ENCODE peak calls at places on chromosome 12, in nine cellular contexts. I, O, D, S, Y, K, B, A and U are unnamed samples.
A peak's percentile ranks its signal among the peaks of the same experiment; 100 is the strongest.

GRCh38 chr12:101018540-101018939 is 191.5 kb downstream of the SLC5A8 start:
- DNase-seq in I (no peak), O (no peak), D (peak; percentile 97), S (no peak), Y (peak; percentile 35), K (no peak), B (peak; percentile 67), A (no peak), U (no peak)

GRCh38 chr12:49693931-49694439 is 13.2 kb downstream of the FMNL3 start:
- DNase-seq in I (no peak), O (no peak), D (peak; percentile 27), S (no peak), Y (no peak), K (no peak), B (no peak), A (no peak), U (no peak)

GRCh38 chr12:113136990-113137511 is 1.5 kb upstream of the RASAL1 start:
- DNase-seq in I (peak; percentile 13), O (no peak), D (no peak), S (no peak), Y (no peak), K (no peak), B (no peak), A (peak; percentile 90), U (no peak)

GRCh38 chr12:22684526-22685118 is 59.7 kb downstream of the ETNK1 start:
- DNase-seq in I (no peak), O (no peak), D (peak; percentile 56), S (no peak), Y (no peak), K (no peak), B (no peak), A (no peak), U (no peak)

GRCh38 chr12:24109381-24110039 is 160.0 kb upstream of the SOX5 start:
- DNase-seq in I (peak; percentile 11), O (no peak), D (peak; percentile 40), S (no peak), Y (no peak), K (no peak), B (no peak), A (no peak), U (no peak)

GRCh38 chr12:8065991-8066594 is at the start of gene C3AR1:
- DNase-seq in I (no peak), O (no peak), D (peak; percentile 58), S (no peak), Y (no peak), K (no peak), B (no peak), A (peak; percentile 41), U (no peak)

GRCh38 chr12:67651380-67651695 is 2.8 kb downstream of the DYRK2 start:
- DNase-seq in I (peak; percentile 45), O (no peak), D (peak; percentile 17), S (no peak), Y (no peak), K (no peak), B (no peak), A (peak; percentile 33), U (no peak)

GRCh38 chr12:88247241-88247643 is 105.1 kb downstream of the TMTC3 start:
- DNase-seq in I (no peak), O (no peak), D (peak; percentile 54), S (no peak), Y (no peak), K (no peak), B (no peak), A (no peak), U (no peak)

GRCh38 chr12:49537231-49537708 is 1.6 kb upstream of the KCNH3 start:
- DNase-seq in I (peak; percentile 29), O (no peak), D (no peak), S (no peak), Y (peak; percentile 59), K (no peak), B (no peak), A (no peak), U (no peak)

DNA sequence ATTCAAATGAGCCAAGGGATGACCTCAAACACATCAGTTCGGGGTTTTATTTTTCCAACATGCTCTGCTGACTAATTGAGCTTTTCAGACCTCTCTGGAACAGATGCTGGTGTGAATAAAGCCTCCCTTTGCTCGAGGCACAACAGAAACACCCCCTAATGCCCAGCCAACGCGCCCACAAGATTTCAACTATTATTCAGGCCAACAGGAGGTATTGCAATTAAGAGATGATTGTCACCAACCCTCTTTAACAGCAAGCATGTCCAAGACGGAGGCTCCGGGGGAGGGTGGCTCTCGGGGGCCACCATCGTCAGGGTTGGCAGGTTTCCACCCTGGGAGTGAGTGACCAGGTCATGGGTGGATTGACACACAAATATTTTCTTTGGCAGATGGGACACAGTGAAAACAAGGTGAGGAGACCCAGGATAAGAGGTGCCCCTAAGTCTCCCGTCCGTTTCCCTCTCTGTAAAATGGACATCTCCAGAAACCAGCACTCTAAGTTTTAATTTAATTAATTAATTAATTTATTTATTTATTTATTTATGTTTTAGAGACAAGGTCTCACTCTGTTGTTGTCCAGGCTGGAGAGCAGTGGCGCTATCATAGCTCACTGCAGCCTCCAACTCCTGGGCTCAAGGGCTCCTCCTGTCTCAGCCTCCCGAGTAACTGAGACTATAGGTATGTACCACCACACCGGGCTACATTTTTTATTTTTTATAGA is 56.1 kb downstream of the MAP1LC3B2 start:
- DNase-seq in I (no peak), O (no peak), D (no peak), S (no peak), Y (no peak), K (no peak), B (no peak), A (no peak), U (no peak)
- TF ChIP-seq CTCF in I (no peak), O (no peak), D (no peak), S (no peak), Y (no peak), K (no peak), B (no peak), A (no peak), U (no peak)

GRCh38 chr12:40105265-40105514 is 691 bp downstream of the SLC2A13 start:
- DNase-seq in I (no peak), O (no peak), D (no peak), S (peak; percentile 70), Y (peak; percentile 61), K (no peak), B (no peak), A (no peak), U (no peak)
- TF ChIP-seq CTCF in I (no peak), O (no peak), D (no peak), S (no peak), Y (no peak), K (no peak), B (no peak), A (no peak), U (no peak)

GRCh38 chr12:45284096-45284901 is 68.4 kb downstream of the ANO6 start:
- DNase-seq in I (no peak), O (no peak), D (peak; percentile 14), S (no peak), Y (no peak), K (no peak), B (peak; percentile 83), A (no peak), U (no peak)
- TF ChIP-seq CTCF in I (no peak), O (no peak), D (no peak), S (no peak), Y (no peak), K (no peak), B (peak; percentile 24), A (no peak), U (peak; percentile 19)

DNA sequence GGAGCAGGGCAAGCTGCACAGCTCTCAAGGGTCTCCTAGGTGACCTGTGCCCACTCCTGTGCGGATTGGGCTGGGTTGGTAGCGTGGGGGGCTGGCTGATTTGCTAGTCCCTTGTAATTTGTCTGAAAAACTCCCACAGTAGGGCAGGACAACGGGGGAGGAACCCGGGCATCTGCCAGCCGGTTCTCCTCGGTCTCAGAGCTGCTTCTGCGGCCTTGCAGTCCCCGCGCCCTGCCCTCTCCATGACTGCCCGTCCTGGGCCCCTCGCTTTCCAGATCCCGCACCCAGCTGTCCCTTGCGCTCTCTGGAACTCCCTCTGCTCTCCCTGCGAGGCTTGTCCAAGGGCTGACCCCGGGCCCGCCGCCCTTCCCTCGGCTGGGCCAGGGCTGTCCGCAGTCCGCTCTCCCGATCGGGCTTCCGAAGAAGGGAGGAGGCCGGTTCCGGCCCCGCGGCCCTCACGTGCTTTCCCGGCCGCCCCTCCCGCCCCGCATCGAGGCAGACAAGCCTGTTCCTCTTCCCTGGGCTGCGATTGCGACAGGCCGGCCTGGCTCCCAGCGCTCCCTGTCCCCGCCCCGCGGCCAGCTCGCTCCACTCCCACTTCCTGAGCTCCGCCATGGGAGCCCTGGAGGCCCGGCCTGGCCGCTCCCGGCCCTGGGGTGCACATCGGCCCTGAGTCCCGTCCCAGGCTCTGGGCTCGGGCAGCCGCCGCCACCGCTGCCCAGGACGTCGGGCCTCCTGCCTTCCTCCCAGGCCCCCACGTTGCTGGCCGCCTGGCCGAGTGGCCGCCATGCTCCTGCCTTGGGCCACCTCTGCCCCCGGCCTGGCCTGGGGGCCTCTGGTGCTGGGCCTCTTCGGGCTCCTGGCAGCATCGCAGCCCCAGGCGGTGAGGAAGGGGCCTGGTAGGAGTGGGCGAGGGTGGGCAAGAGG is at the start of gene LTBR:
- DNase-seq in I (peak; percentile 64), O (peak; percentile 98), D (peak; percentile 95), S (peak; percentile 98), Y (peak; percentile 95), K (peak; percentile 98), B (peak; percentile 97), A (peak; percentile 94), U (peak; percentile 80)
- TF ChIP-seq CTCF in I (no peak), O (no peak), D (no peak), S (peak; percentile 28), Y (no peak), K (peak; percentile 43), B (peak; percentile 48), A (no peak), U (no peak)

GRCh38 chr12:119319638-119320037 is 14.9 kb upstream of the CCDC60 start:
- DNase-seq in I (no peak), O (no peak), D (no peak), S (no peak), Y (no peak), K (no peak), B (no peak), A (no peak), U (no peak)
- TF ChIP-seq CTCF in I (no peak), O (no peak), D (no peak), S (no peak), Y (no peak), K (no peak), B (no peak), A (no peak), U (no peak)

DNA sequence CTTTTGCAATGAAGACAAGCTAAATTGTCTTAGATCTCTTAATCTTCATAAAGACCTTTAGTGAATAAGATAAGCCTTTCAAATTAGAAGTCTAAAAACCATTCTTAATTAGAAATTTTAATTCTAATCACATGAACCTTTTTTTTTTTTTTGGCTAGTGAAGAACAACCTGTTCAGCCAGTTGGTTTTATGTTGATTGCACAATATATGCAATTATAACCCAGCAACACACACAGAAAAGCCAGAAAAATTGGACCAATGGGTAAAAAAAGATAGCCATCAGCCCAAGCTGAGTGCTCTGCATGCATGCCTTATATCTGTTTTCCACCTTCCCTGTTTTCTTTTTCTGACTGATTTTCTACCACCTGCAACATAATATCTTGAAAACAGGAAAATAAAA is 252.2 kb downstream of the SYT10 start:
- DNase-seq in I (no peak), O (no peak), D (peak; percentile 51), S (no peak), Y (no peak), K (no peak), B (no peak), A (no peak), U (no peak)
- TF ChIP-seq CTCF in I (no peak), O (no peak), D (no peak), S (no peak), Y (no peak), K (no peak), B (no peak), A (no peak), U (no peak)